ENCODE peak calls at places on chromosome 20, in ten cellular contexts. One of them, this sample, is unnamed.

GRCh38 chr20:19987046-19987445 is 30.1 kb upstream of the NAA20 start:
- DNase-seq in GM10248: no peak
- DNase-seq in ACHN: no peak
- DNase-seq in activated CD4-positive, alpha-beta T cell treated with anti-CD3 and anti-CD28 coated beads, Interleukin-2, amount 50 U/mL, for 24 hours: no peak
- DNase-seq in LoVo: no peak
- DNase-seq in uterus: no peak
- DNase-seq in stimulated activated CD4-positive, alpha-beta T cell treated with anti-CD3 and anti-CD28 coated beads, Interleukin-4, amount 100 ng/mL, for 24 hours: no peak
- DNase-seq in activated CD8-positive, alpha-beta memory T cell treated with anti-CD3 and anti-CD28 coated beads for 24 hours: no peak
- DNase-seq in CD8-positive, alpha-beta memory T cell: no peak
- DNase-seq in IMR-90: no peak
- DNase-seq in this sample: no peak

GRCh38 chr20:760751-761417 is 7.4 kb downstream of the SLC52A3 start:
- DNase-seq in uterus: no peak
- DNase-seq in CD8-positive, alpha-beta memory T cell: no peak
- DNase-seq in LoVo: no peak
- DNase-seq in activated CD4-positive, alpha-beta T cell treated with anti-CD3 and anti-CD28 coated beads, Interleukin-2, amount 50 U/mL, for 24 hours: no peak
- DNase-seq in stimulated activated CD4-positive, alpha-beta T cell treated with anti-CD3 and anti-CD28 coated beads, Interleukin-4, amount 100 ng/mL, for 24 hours: peak
- DNase-seq in IMR-90: no peak
- DNase-seq in activated CD8-positive, alpha-beta memory T cell treated with anti-CD3 and anti-CD28 coated beads for 24 hours: peak
- DNase-seq in GM10248: peak
- DNase-seq in ACHN: no peak
- DNase-seq in this sample: no peak

GRCh38 chr20:61570796-61571195 is 318.7 kb downstream of the CDH4 start:
- DNase-seq in LoVo: no peak
- DNase-seq in activated CD4-positive, alpha-beta T cell treated with anti-CD3 and anti-CD28 coated beads, Interleukin-2, amount 50 U/mL, for 24 hours: no peak
- DNase-seq in stimulated activated CD4-positive, alpha-beta T cell treated with anti-CD3 and anti-CD28 coated beads, Interleukin-4, amount 100 ng/mL, for 24 hours: no peak
- DNase-seq in GM10248: no peak
- DNase-seq in CD8-positive, alpha-beta memory T cell: no peak
- DNase-seq in uterus: no peak
- DNase-seq in IMR-90: no peak
- DNase-seq in ACHN: no peak
- DNase-seq in activated CD8-positive, alpha-beta memory T cell treated with anti-CD3 and anti-CD28 coated beads for 24 hours: no peak
- DNase-seq in this sample: no peak

GRCh38 chr20:13545755-13546154 is 93.0 kb downstream of the TASP1 start:
- DNase-seq in stimulated activated CD4-positive, alpha-beta T cell treated with anti-CD3 and anti-CD28 coated beads, Interleukin-4, amount 100 ng/mL, for 24 hours: no peak
- DNase-seq in activated CD8-positive, alpha-beta memory T cell treated with anti-CD3 and anti-CD28 coated beads for 24 hours: no peak
- DNase-seq in IMR-90: no peak
- DNase-seq in activated CD4-positive, alpha-beta T cell treated with anti-CD3 and anti-CD28 coated beads, Interleukin-2, amount 50 U/mL, for 24 hours: no peak
- DNase-seq in CD8-positive, alpha-beta memory T cell: no peak
- DNase-seq in uterus: no peak
- DNase-seq in LoVo: no peak
- DNase-seq in ACHN: peak
- DNase-seq in GM10248: no peak
- DNase-seq in this sample: no peak

GRCh38 chr20:12997128-12997655 is 11.6 kb upstream of the SPTLC3 start:
- DNase-seq in CD8-positive, alpha-beta memory T cell: no peak
- DNase-seq in uterus: no peak
- DNase-seq in stimulated activated CD4-positive, alpha-beta T cell treated with anti-CD3 and anti-CD28 coated beads, Interleukin-4, amount 100 ng/mL, for 24 hours: no peak
- DNase-seq in LoVo: no peak
- DNase-seq in ACHN: no peak
- DNase-seq in activated CD8-positive, alpha-beta memory T cell treated with anti-CD3 and anti-CD28 coated beads for 24 hours: no peak
- DNase-seq in activated CD4-positive, alpha-beta T cell treated with anti-CD3 and anti-CD28 coated beads, Interleukin-2, amount 50 U/mL, for 24 hours: no peak
- DNase-seq in IMR-90: no peak
- DNase-seq in GM10248: no peak
- DNase-seq in this sample: no peak

GRCh38 chr20:37528442-37529213 is 952 bp upstream of the BLCAP start:
- DNase-seq in activated CD4-positive, alpha-beta T cell treated with anti-CD3 and anti-CD28 coated beads, Interleukin-2, amount 50 U/mL, for 24 hours: no peak
- DNase-seq in uterus: no peak
- DNase-seq in activated CD8-positive, alpha-beta memory T cell treated with anti-CD3 and anti-CD28 coated beads for 24 hours: peak
- DNase-seq in GM10248: no peak
- DNase-seq in CD8-positive, alpha-beta memory T cell: no peak
- DNase-seq in ACHN: no peak
- DNase-seq in LoVo: no peak
- DNase-seq in stimulated activated CD4-positive, alpha-beta T cell treated with anti-CD3 and anti-CD28 coated beads, Interleukin-4, amount 100 ng/mL, for 24 hours: peak
- DNase-seq in IMR-90: no peak
- DNase-seq in this sample: no peak

GRCh38 chr20:38789503-38790209 is 15.8 kb upstream of the PPP1R16B start:
- DNase-seq in ACHN: no peak
- DNase-seq in LoVo: peak
- DNase-seq in uterus: no peak
- DNase-seq in activated CD8-positive, alpha-beta memory T cell treated with anti-CD3 and anti-CD28 coated beads for 24 hours: no peak
- DNase-seq in activated CD4-positive, alpha-beta T cell treated with anti-CD3 and anti-CD28 coated beads, Interleukin-2, amount 50 U/mL, for 24 hours: no peak
- DNase-seq in IMR-90: peak
- DNase-seq in GM10248: no peak
- DNase-seq in CD8-positive, alpha-beta memory T cell: no peak
- DNase-seq in stimulated activated CD4-positive, alpha-beta T cell treated with anti-CD3 and anti-CD28 coated beads, Interleukin-4, amount 100 ng/mL, for 24 hours: no peak
- DNase-seq in this sample: no peak

GRCh38 chr20:23049201-23049932 is at the start of gene THBD:
- DNase-seq in CD8-positive, alpha-beta memory T cell: no peak
- DNase-seq in activated CD4-positive, alpha-beta T cell treated with anti-CD3 and anti-CD28 coated beads, Interleukin-2, amount 50 U/mL, for 24 hours: no peak
- DNase-seq in uterus: peak
- DNase-seq in LoVo: no peak
- DNase-seq in GM10248: no peak
- DNase-seq in activated CD8-positive, alpha-beta memory T cell treated with anti-CD3 and anti-CD28 coated beads for 24 hours: no peak
- DNase-seq in IMR-90: peak
- DNase-seq in ACHN: peak
- DNase-seq in stimulated activated CD4-positive, alpha-beta T cell treated with anti-CD3 and anti-CD28 coated beads, Interleukin-4, amount 100 ng/mL, for 24 hours: no peak
- DNase-seq in this sample: no peak

GRCh38 chr20:56352656-56353055 is 6.1 kb upstream of the FAM210B start:
- DNase-seq in stimulated activated CD4-positive, alpha-beta T cell treated with anti-CD3 and anti-CD28 coated beads, Interleukin-4, amount 100 ng/mL, for 24 hours: no peak
- DNase-seq in activated CD4-positive, alpha-beta T cell treated with anti-CD3 and anti-CD28 coated beads, Interleukin-2, amount 50 U/mL, for 24 hours: no peak
- DNase-seq in activated CD8-positive, alpha-beta memory T cell treated with anti-CD3 and anti-CD28 coated beads for 24 hours: no peak
- DNase-seq in GM10248: no peak
- DNase-seq in IMR-90: peak
- DNase-seq in uterus: no peak
- DNase-seq in CD8-positive, alpha-beta memory T cell: no peak
- DNase-seq in LoVo: no peak
- DNase-seq in ACHN: no peak
- DNase-seq in this sample: no peak

GRCh38 chr20:6008254-6008653 is 45.6 kb downstream of the LRRN4 start:
- DNase-seq in stimulated activated CD4-positive, alpha-beta T cell treated with anti-CD3 and anti-CD28 coated beads, Interleukin-4, amount 100 ng/mL, for 24 hours: no peak
- DNase-seq in activated CD4-positive, alpha-beta T cell treated with anti-CD3 and anti-CD28 coated beads, Interleukin-2, amount 50 U/mL, for 24 hours: no peak
- DNase-seq in LoVo: peak
- DNase-seq in GM10248: no peak
- DNase-seq in IMR-90: peak
- DNase-seq in CD8-positive, alpha-beta memory T cell: no peak
- DNase-seq in uterus: peak
- DNase-seq in ACHN: peak
- DNase-seq in activated CD8-positive, alpha-beta memory T cell treated with anti-CD3 and anti-CD28 coated beads for 24 hours: no peak
- DNase-seq in this sample: peak

GRCh38 chr20:25324412-25324811 is 66.2 kb downstream of the ABHD12 start:
- DNase-seq in activated CD4-positive, alpha-beta T cell treated with anti-CD3 and anti-CD28 coated beads, Interleukin-2, amount 50 U/mL, for 24 hours: no peak
- DNase-seq in stimulated activated CD4-positive, alpha-beta T cell treated with anti-CD3 and anti-CD28 coated beads, Interleukin-4, amount 100 ng/mL, for 24 hours: no peak
- DNase-seq in LoVo: no peak
- DNase-seq in CD8-positive, alpha-beta memory T cell: no peak
- DNase-seq in IMR-90: no peak
- DNase-seq in GM10248: peak
- DNase-seq in uterus: no peak
- DNase-seq in activated CD8-positive, alpha-beta memory T cell treated with anti-CD3 and anti-CD28 coated beads for 24 hours: no peak
- DNase-seq in ACHN: no peak
- DNase-seq in this sample: peak

GRCh38 chr20:6037082-6037481 is 16.8 kb downstream of the LRRN4 start:
- DNase-seq in stimulated activated CD4-positive, alpha-beta T cell treated with anti-CD3 and anti-CD28 coated beads, Interleukin-4, amount 100 ng/mL, for 24 hours: no peak
- DNase-seq in GM10248: no peak
- DNase-seq in CD8-positive, alpha-beta memory T cell: no peak
- DNase-seq in LoVo: no peak
- DNase-seq in IMR-90: no peak
- DNase-seq in activated CD4-positive, alpha-beta T cell treated with anti-CD3 and anti-CD28 coated beads, Interleukin-2, amount 50 U/mL, for 24 hours: no peak
- DNase-seq in ACHN: no peak
- DNase-seq in uterus: no peak
- DNase-seq in activated CD8-positive, alpha-beta memory T cell treated with anti-CD3 and anti-CD28 coated beads for 24 hours: no peak
- DNase-seq in this sample: no peak

GRCh38 chr20:19176483-19176882 is 36.0 kb upstream of the SLC24A3 start:
- DNase-seq in uterus: no peak
- DNase-seq in activated CD4-positive, alpha-beta T cell treated with anti-CD3 and anti-CD28 coated beads, Interleukin-2, amount 50 U/mL, for 24 hours: no peak
- DNase-seq in CD8-positive, alpha-beta memory T cell: no peak
- DNase-seq in ACHN: no peak
- DNase-seq in activated CD8-positive, alpha-beta memory T cell treated with anti-CD3 and anti-CD28 coated beads for 24 hours: no peak
- DNase-seq in IMR-90: no peak
- DNase-seq in stimulated activated CD4-positive, alpha-beta T cell treated with anti-CD3 and anti-CD28 coated beads, Interleukin-4, amount 100 ng/mL, for 24 hours: no peak
- DNase-seq in GM10248: no peak
- DNase-seq in LoVo: no peak
- DNase-seq in this sample: no peak

GRCh38 chr20:13701486-13701885 is 62.8 kb upstream of the TASP1 start:
- DNase-seq in activated CD8-positive, alpha-beta memory T cell treated with anti-CD3 and anti-CD28 coated beads for 24 hours: no peak
- DNase-seq in ACHN: no peak
- DNase-seq in stimulated activated CD4-positive, alpha-beta T cell treated with anti-CD3 and anti-CD28 coated beads, Interleukin-4, amount 100 ng/mL, for 24 hours: no peak
- DNase-seq in LoVo: no peak
- DNase-seq in CD8-positive, alpha-beta memory T cell: no peak
- DNase-seq in uterus: no peak
- DNase-seq in GM10248: no peak
- DNase-seq in activated CD4-positive, alpha-beta T cell treated with anti-CD3 and anti-CD28 coated beads, Interleukin-2, amount 50 U/mL, for 24 hours: no peak
- DNase-seq in IMR-90: no peak
- DNase-seq in this sample: no peak

GRCh38 chr20:57573893-57574292 is 13.0 kb downstream of the PCK1 start:
- DNase-seq in GM10248: no peak
- DNase-seq in uterus: no peak
- DNase-seq in LoVo: no peak
- DNase-seq in activated CD4-positive, alpha-beta T cell treated with anti-CD3 and anti-CD28 coated beads, Interleukin-2, amount 50 U/mL, for 24 hours: no peak
- DNase-seq in CD8-positive, alpha-beta memory T cell: no peak
- DNase-seq in ACHN: no peak
- DNase-seq in stimulated activated CD4-positive, alpha-beta T cell treated with anti-CD3 and anti-CD28 coated beads, Interleukin-4, amount 100 ng/mL, for 24 hours: no peak
- DNase-seq in activated CD8-positive, alpha-beta memory T cell treated with anti-CD3 and anti-CD28 coated beads for 24 hours: no peak
- DNase-seq in IMR-90: no peak
- DNase-seq in this sample: no peak

GRCh38 chr20:25221592-25222460 is 26.1 kb upstream of the PYGB start:
- DNase-seq in GM10248: no peak
- DNase-seq in LoVo: no peak
- DNase-seq in ACHN: no peak
- DNase-seq in IMR-90: no peak
- DNase-seq in activated CD4-positive, alpha-beta T cell treated with anti-CD3 and anti-CD28 coated beads, Interleukin-2, amount 50 U/mL, for 24 hours: no peak
- DNase-seq in CD8-positive, alpha-beta memory T cell: peak
- DNase-seq in uterus: peak
- DNase-seq in activated CD8-positive, alpha-beta memory T cell treated with anti-CD3 and anti-CD28 coated beads for 24 hours: no peak
- DNase-seq in stimulated activated CD4-positive, alpha-beta T cell treated with anti-CD3 and anti-CD28 coated beads, Interleukin-4, amount 100 ng/mL, for 24 hours: no peak
- DNase-seq in this sample: no peak

GRCh38 chr20:7031222-7031621 is 263.7 kb downstream of the BMP2 start:
- DNase-seq in activated CD8-positive, alpha-beta memory T cell treated with anti-CD3 and anti-CD28 coated beads for 24 hours: no peak
- DNase-seq in IMR-90: no peak
- DNase-seq in stimulated activated CD4-positive, alpha-beta T cell treated with anti-CD3 and anti-CD28 coated beads, Interleukin-4, amount 100 ng/mL, for 24 hours: no peak
- DNase-seq in uterus: no peak
- DNase-seq in CD8-positive, alpha-beta memory T cell: no peak
- DNase-seq in GM10248: no peak
- DNase-seq in activated CD4-positive, alpha-beta T cell treated with anti-CD3 and anti-CD28 coated beads, Interleukin-2, amount 50 U/mL, for 24 hours: no peak
- DNase-seq in LoVo: no peak
- DNase-seq in ACHN: peak
- DNase-seq in this sample: no peak

GRCh38 chr20:17504898-17505663 is 26.1 kb downstream of the BFSP1 start:
- DNase-seq in activated CD4-positive, alpha-beta T cell treated with anti-CD3 and anti-CD28 coated beads, Interleukin-2, amount 50 U/mL, for 24 hours: no peak
- DNase-seq in CD8-positive, alpha-beta memory T cell: peak
- DNase-seq in uterus: peak
- DNase-seq in ACHN: peak
- DNase-seq in stimulated activated CD4-positive, alpha-beta T cell treated with anti-CD3 and anti-CD28 coated beads, Interleukin-4, amount 100 ng/mL, for 24 hours: peak
- DNase-seq in IMR-90: peak
- DNase-seq in activated CD8-positive, alpha-beta memory T cell treated with anti-CD3 and anti-CD28 coated beads for 24 hours: peak
- DNase-seq in GM10248: peak
- DNase-seq in LoVo: peak
- DNase-seq in this sample: peak

GRCh38 chr20:35049776-35050352 is 42.7 kb downstream of the TRPC4AP start:
- DNase-seq in CD8-positive, alpha-beta memory T cell: no peak
- DNase-seq in activated CD4-positive, alpha-beta T cell treated with anti-CD3 and anti-CD28 coated beads, Interleukin-2, amount 50 U/mL, for 24 hours: no peak
- DNase-seq in ACHN: no peak
- DNase-seq in stimulated activated CD4-positive, alpha-beta T cell treated with anti-CD3 and anti-CD28 coated beads, Interleukin-4, amount 100 ng/mL, for 24 hours: no peak
- DNase-seq in activated CD8-positive, alpha-beta memory T cell treated with anti-CD3 and anti-CD28 coated beads for 24 hours: no peak
- DNase-seq in uterus: no peak
- DNase-seq in IMR-90: no peak
- DNase-seq in LoVo: no peak
- DNase-seq in GM10248: no peak
- DNase-seq in this sample: no peak

GRCh38 chr20:43988867-43989266 is 74.2 kb downstream of the TOX2 start:
- DNase-seq in activated CD4-positive, alpha-beta T cell treated with anti-CD3 and anti-CD28 coated beads, Interleukin-2, amount 50 U/mL, for 24 hours: no peak
- DNase-seq in activated CD8-positive, alpha-beta memory T cell treated with anti-CD3 and anti-CD28 coated beads for 24 hours: no peak
- DNase-seq in IMR-90: peak
- DNase-seq in uterus: no peak
- DNase-seq in GM10248: no peak
- DNase-seq in ACHN: no peak
- DNase-seq in CD8-positive, alpha-beta memory T cell: no peak
- DNase-seq in LoVo: no peak
- DNase-seq in stimulated activated CD4-positive, alpha-beta T cell treated with anti-CD3 and anti-CD28 coated beads, Interleukin-4, amount 100 ng/mL, for 24 hours: no peak
- DNase-seq in this sample: no peak

GRCh38 chr20:910132-910839 is 5.8 kb downstream of the ANGPT4 start:
- DNase-seq in stimulated activated CD4-positive, alpha-beta T cell treated with anti-CD3 and anti-CD28 coated beads, Interleukin-4, amount 100 ng/mL, for 24 hours: no peak
- DNase-seq in ACHN: no peak
- DNase-seq in LoVo: no peak
- DNase-seq in CD8-positive, alpha-beta memory T cell: no peak
- DNase-seq in IMR-90: no peak
- DNase-seq in GM10248: no peak
- DNase-seq in uterus: no peak
- DNase-seq in activated CD4-positive, alpha-beta T cell treated with anti-CD3 and anti-CD28 coated beads, Interleukin-2, amount 50 U/mL, for 24 hours: no peak
- DNase-seq in activated CD8-positive, alpha-beta memory T cell treated with anti-CD3 and anti-CD28 coated beads for 24 hours: no peak
- DNase-seq in this sample: no peak